ENCODE peak calls at places on chromosome X, in nine cellular contexts. H is neuronal stem cell; W is thoracic aorta; D is GM23248; Z is CD4-positive, alpha-beta memory T cell; F is testis; K is tibial nerve; O is breast epithelium; N is K562. R is an unnamed sample.
A peak's percentile ranks its signal among the peaks of the same experiment; 100 is the strongest.

GRCh38 chrX:14997271-14997670 is 124.0 kb downstream of the MOSPD2 start:
- DNase-seq in H (no peak), W (no peak), D (no peak), Z (no peak), F (no peak), K (no peak), O (no peak), N (no peak), R (no peak)

GRCh38 chrX:57930051-57930450 is 19.8 kb upstream of the ZXDA start:
- DNase-seq in H (no peak), W (no peak), D (peak; percentile 46), Z (no peak), F (no peak), K (no peak), O (no peak), N (no peak), R (no peak)

GRCh38 chrX:40273356-40274050 is 175.7 kb upstream of the BCOR start:
- DNase-seq in H (no peak), W (no peak), D (no peak), Z (no peak), F (no peak), K (no peak), O (no peak), N (peak; percentile 74), R (no peak)

GRCh38 chrX:47749185-47749967 is 87.3 kb upstream of the ZNF81 start:
- DNase-seq in H (no peak), W (no peak), D (peak; percentile 9), Z (no peak), F (peak; percentile 19), K (no peak), O (no peak), N (no peak), R (no peak)

GRCh38 chrX:46235778-46236177 is 309.4 kb downstream of the ZNF674 start:
- DNase-seq in H (no peak), W (no peak), D (no peak), Z (no peak), F (no peak), K (no peak), O (no peak), N (no peak), R (no peak)

GRCh38 chrX:11408111-11408405 is 114.8 kb downstream of the AMELX start:
- DNase-seq in H (no peak), W (no peak), D (no peak), Z (no peak), F (no peak), K (no peak), O (no peak), N (no peak), R (no peak)

GRCh38 chrX:108811891-108812290 is 75.5 kb upstream of the IRS4 start:
- DNase-seq in H (no peak), W (no peak), D (no peak), Z (no peak), F (no peak), K (no peak), O (no peak), N (peak; percentile 5), R (no peak)

GRCh38 chrX:920234-920799 is 289.7 kb downstream of the SHOX start:
- DNase-seq in H (no peak), W (no peak), D (peak; percentile 39), Z (no peak), F (no peak), K (no peak), O (no peak), N (no peak), R (no peak)

GRCh38 chrX:106751407-106751806 is 24.9 kb downstream of the RNF128 start:
- DNase-seq in H (no peak), W (no peak), D (no peak), Z (no peak), F (no peak), K (no peak), O (no peak), N (no peak), R (no peak)

GRCh38 chrX:119981286-119982070 is 37.9 kb upstream of the NKAP start:
- DNase-seq in H (no peak), W (no peak), D (peak; percentile 49), Z (no peak), F (peak; percentile 25), K (no peak), O (no peak), N (peak; percentile 51), R (peak; percentile 53)

DNA sequence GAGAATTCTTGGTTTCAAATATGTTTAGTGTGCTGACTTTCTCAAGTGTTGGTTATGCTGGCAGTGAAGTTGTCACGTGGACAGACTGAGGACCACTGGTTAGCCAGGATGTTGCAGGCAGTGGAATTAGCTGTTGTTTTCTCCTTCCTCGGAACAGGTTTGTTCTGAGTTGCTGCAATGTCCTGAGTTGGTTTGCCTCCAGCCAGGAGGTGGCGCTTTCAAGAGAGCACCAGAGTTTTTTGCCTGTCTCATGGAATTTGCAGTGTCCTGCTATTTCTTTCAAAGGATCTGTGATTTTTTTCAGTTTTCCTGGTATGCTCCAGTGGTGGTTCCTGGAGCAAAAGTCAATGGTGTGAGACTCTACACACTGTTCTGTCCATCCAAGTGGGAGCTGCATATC is 158.1 kb upstream of the CXorf66 start:
- DNase-seq in H (no peak), W (no peak), D (peak; percentile 24), Z (no peak), F (no peak), K (no peak), O (no peak), N (no peak), R (no peak)
- H3K9me3 ChIP-seq in H (no peaks in the 10 kb centered on the region), W (no peaks in the 10 kb centered on the region), D (no peaks in the 10 kb centered on the region), Z (no peaks in the 10 kb centered on the region), F (no peaks in the 10 kb centered on the region), K (no peaks in the 10 kb centered on the region), O (no peaks in the 10 kb centered on the region), N (no peaks in the 10 kb centered on the region), R (no peaks in the 10 kb centered on the region)

DNA sequence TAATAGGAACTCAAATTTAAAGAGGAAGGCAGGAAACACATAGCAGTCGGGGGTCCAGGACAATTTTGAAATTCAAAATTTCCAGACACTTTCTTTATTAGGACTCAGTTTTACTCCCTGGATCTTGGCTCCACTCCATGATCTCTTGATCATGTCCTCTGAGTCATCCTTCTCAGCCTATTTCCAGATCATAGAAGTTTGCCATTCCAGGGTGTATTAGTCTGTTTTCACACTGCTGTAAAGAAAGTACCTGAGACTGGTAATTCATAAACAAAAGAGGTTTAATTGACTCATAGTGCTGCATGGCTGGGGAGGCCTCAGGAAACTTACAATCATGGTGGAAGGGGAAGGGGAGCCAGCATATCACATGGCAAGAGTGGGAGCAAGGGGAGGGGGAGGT is 564.7 kb upstream of the ACTRT1 start:
- DNase-seq in H (no peak), W (no peak), D (no peak), Z (no peak), F (no peak), K (no peak), O (no peak), N (no peak), R (no peak)
- H3K27me3 ChIP-seq in H (no peaks in the 10 kb centered on the region), W (no peaks in the 10 kb centered on the region), D (no peaks in the 10 kb centered on the region), Z (no peaks in the 10 kb centered on the region), F (no peaks in the 10 kb centered on the region), K (no peaks in the 10 kb centered on the region), O (no peaks in the 10 kb centered on the region), N (no peaks in the 10 kb centered on the region), R (no peaks in the 10 kb centered on the region)

GRCh38 chrX:151702741-151703352 is 7.6 kb downstream of the PRRG3 start:
- DNase-seq in H (no peak), W (no peak), D (no peak), Z (no peak), F (no peak), K (no peak), O (no peak), N (no peak), R (no peak)

GRCh38 chrX:151702021-151702714 is 6.9 kb downstream of the PRRG3 start:
- DNase-seq in H (no peak), W (no peak), D (peak; percentile 53), Z (no peak), F (no peak), K (no peak), O (no peak), N (no peak), R (peak; percentile 14)

GRCh38 chrX:151701071-151701470 is 5.8 kb downstream of the PRRG3 start:
- DNase-seq in H (no peak), W (no peak), D (no peak), Z (no peak), F (no peak), K (no peak), O (no peak), N (no peak), R (no peak)

GRCh38 chrX:151700581-151700980 is 5.3 kb downstream of the PRRG3 start:
- DNase-seq in H (no peak), W (no peak), D (no peak), Z (no peak), F (no peak), K (no peak), O (no peak), N (no peak), R (peak; percentile 18)

DNA sequence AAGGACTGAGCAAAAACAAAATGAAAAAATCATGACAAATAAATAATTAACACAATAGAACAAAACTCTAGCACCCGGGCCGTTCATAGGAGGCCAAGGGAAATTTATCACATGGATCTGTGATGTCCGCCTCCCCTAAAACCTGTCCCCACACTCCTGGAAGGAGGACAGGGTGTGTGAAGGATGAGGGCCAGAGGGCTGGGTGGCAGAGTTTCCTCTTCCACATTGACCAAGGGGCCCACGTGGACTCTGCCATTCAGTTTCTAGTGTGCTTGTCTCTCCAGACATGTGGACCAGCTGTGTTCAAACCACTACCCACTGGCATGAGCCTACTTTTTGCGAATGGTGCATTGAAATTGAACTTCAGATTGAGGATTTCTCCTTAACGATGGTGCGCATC is 6.3 kb downstream of the PRRG3 start:
- DNase-seq in H (no peak), W (no peak), D (no peak), Z (no peak), F (no peak), K (no peak), O (no peak), N (no peak), R (peak; percentile 10)
- H3K9me3 ChIP-seq in H (no peaks in the 10 kb centered on the region), W (no peaks in the 10 kb centered on the region), D (no peaks in the 10 kb centered on the region), Z (no peaks in the 10 kb centered on the region), F (no peaks in the 10 kb centered on the region), K (no peaks in the 10 kb centered on the region), O (no peaks in the 10 kb centered on the region), N (no peaks in the 10 kb centered on the region), R (no peaks in the 10 kb centered on the region)

GRCh38 chrX:2188840-2189239 is 311.9 kb downstream of the DHRSX start:
- DNase-seq in H (no peak), W (no peak), D (no peak), Z (no peak), F (no peak), K (no peak), O (no peak), N (no peak), R (no peak)
- H3K27me3 ChIP-seq in H (no peaks in the 10 kb centered on the region), W (no peaks in the 10 kb centered on the region), D (no peaks in the 10 kb centered on the region), Z (no peaks in the 10 kb centered on the region), F (no peaks in the 10 kb centered on the region), K (no peaks in the 10 kb centered on the region), O (no peaks in the 10 kb centered on the region), N (no peaks in the 10 kb centered on the region), R (no peaks in the 10 kb centered on the region)